ENCODE peak calls at places on chromosomes 7 and 10, in five cellular contexts. C, V, S, O and T are unnamed samples.

GRCh38 chr10:122162566-122163181 is 108.4 kb upstream of the BTBD16 start:
- DNase-seq in C (no peak), V (no peak), S (no peak), O (no peak), T (no peak)

GRCh38 chr7:80632074-80632473 is 6.4 kb upstream of the CD36 start:
- DNase-seq in C (no peak), V (no peak), S (no peak), O (no peak), T (no peak)

GRCh38 chr7:26156454-26157365 is 4.7 kb downstream of the NFE2L3 start:
- DNase-seq in C (no peak), V (peak; percentile 95), S (peak; percentile 90), O (peak; percentile 67), T (no peak)

GRCh38 chr10:33732176-33733025 is 397.9 kb upstream of the NRP1 start:
- DNase-seq in C (no peak), V (peak; percentile 59), S (peak; percentile 27), O (no peak), T (no peak)

GRCh38 chr7:17109017-17109416 is 189.4 kb upstream of the AHR start:
- DNase-seq in C (no peak), V (peak; percentile 74), S (peak; percentile 26), O (no peak), T (no peak)

GRCh38 chr7:134820778-134821177 is 41.3 kb downstream of the CALD1 start:
- DNase-seq in C (no peak), V (no peak), S (no peak), O (no peak), T (no peak)

GRCh38 chr10:84292502-84292901 is 35.9 kb upstream of the CCSER2 start:
- DNase-seq in C (no peak), V (no peak), S (no peak), O (no peak), T (no peak)

GRCh38 chr7:115183431-115184057 is 261.6 kb downstream of the MDFIC start:
- DNase-seq in C (no peak), V (no peak), S (peak; percentile 53), O (no peak), T (no peak)

GRCh38 chr10:21065621-21066248 is 168.6 kb upstream of the NEBL start:
- DNase-seq in C (no peak), V (no peak), S (no peak), O (no peak), T (no peak)

GRCh38 chr7:109545686-109546085 is 976.0 kb downstream of the DNAJB9 start:
- DNase-seq in C (no peak), V (no peak), S (no peak), O (no peak), T (no peak)

GRCh38 chr10:17790631-17791030 is 18.5 kb upstream of the MRC1 start:
- DNase-seq in C (no peak), V (peak; percentile 55), S (peak; percentile 19), O (no peak), T (no peak)

GRCh38 chr7:311131-311680 is 21.2 kb downstream of the FOXL3 start:
- DNase-seq in C (no peak), V (no peak), S (no peak), O (no peak), T (peak; percentile 15)

GRCh38 chr10:127774771-127775559 is 38.0 kb downstream of the FOXI2 start:
- DNase-seq in C (no peak), V (no peak), S (no peak), O (no peak), T (no peak)
- TF ChIP-seq CTCF in C (no peak), V (no peak), S (no peak), O (no peak), T (no peak)

DNA sequence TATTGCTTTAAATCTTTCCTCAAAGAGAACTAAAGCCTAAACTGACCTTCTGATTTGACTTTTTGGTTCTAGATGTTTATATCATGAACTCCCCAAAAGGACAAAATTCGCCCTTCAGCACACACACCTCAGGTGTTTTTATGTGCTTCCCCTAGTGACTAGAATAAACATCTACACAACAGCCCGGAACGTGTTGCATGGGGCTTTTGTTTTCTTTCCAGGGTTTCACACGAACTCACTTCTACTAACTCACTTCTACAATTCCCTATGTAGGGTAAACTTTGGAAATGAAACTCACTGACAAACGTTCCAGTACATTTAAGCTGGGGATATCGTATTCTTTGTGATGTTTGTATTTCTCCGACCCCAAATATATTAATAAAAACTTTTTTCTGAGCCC is 1.4 kb downstream of the TRA2A start:
- DNase-seq in C (no peak), V (peak; percentile 59), S (peak; percentile 44), O (no peak), T (no peak)
- TF ChIP-seq CTCF in C (no peak), V (no peak), S (peak; percentile 16), O (no peak), T (no peak)

DNA sequence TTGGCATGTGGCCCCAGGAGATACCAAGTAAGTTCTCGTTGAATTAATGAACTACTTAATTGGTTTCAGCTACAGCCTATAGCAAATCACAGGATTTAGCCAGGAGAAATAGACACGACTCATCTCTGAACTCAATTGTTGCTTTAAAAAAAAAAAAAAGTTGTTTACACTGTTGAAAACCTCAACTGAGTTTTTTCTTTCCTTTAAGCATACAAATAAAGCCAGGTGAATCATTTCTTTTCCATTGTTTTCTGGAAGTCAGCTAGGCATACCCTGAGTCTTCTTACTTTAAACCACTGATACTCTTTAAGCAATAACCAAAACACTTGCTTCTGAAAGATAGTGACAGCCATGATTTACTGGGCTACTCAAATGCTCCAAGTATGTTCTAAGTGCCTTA is 755 bp downstream of the FRMPD2 start:
- DNase-seq in C (no peak), V (peak; percentile 13), S (no peak), O (no peak), T (no peak)
- TF ChIP-seq CTCF in C (no peak), V (no peak), S (no peak), O (no peak), T (no peak)

GRCh38 chr7:132192809-132193208 is 383.5 kb downstream of the PLXNA4 start:
- DNase-seq in C (no peak), V (no peak), S (no peak), O (no peak), T (no peak)
- TF ChIP-seq CTCF in C (no peak), V (no peak), S (no peak), O (no peak), T (no peak)

GRCh38 chr10:132309879-132310591 is 2.3 kb upstream of the STK32C start:
- DNase-seq in C (no peak), V (no peak), S (no peak), O (no peak), T (no peak)

GRCh38 chr10:132310701-132311337 is 3.1 kb upstream of the STK32C start:
- DNase-seq in C (no peak), V (no peak), S (no peak), O (no peak), T (no peak)

GRCh38 chr10:132309466-132309865 is 1.7 kb upstream of the STK32C start:
- DNase-seq in C (no peak), V (no peak), S (no peak), O (no peak), T (no peak)

GRCh38 chr10:132313305-132313704 is 5.6 kb upstream of the STK32C start:
- DNase-seq in C (no peak), V (no peak), S (no peak), O (no peak), T (no peak)

DNA sequence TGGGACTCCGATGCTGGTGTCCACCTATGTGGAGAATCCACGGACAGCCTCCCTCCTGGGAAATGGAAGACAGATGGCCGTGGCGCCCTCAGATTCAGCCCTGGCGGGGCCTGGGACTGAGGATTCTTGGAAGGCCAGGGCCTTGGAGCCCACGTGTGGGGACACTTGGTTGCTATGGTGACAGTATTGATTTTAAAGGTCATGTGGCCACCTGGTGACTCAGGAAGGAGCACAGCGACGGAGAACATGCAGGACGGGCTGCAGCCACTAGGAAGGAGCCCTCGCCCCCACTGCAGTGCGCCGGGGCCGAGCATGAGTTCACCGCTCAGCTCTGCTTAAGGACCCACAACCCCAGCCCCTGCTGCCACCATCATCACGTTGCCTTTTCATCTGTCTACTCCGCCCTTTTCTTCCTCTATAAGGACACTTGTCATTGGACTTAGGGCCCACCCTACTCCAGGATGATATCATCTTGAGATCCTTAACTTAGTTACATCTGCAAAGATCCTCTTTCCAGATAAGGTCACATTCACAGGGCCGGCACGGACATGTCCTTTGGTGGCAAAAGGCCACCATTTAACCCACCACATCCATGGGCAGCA is 3.7 kb upstream of the STK32C start:
- DNase-seq in C (no peak), V (no peak), S (no peak), O (no peak), T (no peak)
- TF ChIP-seq CTCF in C (no peak), V (no peak), S (no peak), O (no peak), T (no peak)